ENCODE peak calls at places on chromosome 16, in four cellular contexts. One of them, this sample, is unnamed.

GRCh38 chr16:19882641-19883040 is 2.0 kb downstream of the GPRC5B start:
- DNase-seq in skeletal muscle cell: no peak
- DNase-seq in aorta: no peak
- DNase-seq in neural crest cell: no peak
- DNase-seq in this sample: no peak

GRCh38 chr16:85393674-85394510 is 219.2 kb upstream of the GSE1 start:
- DNase-seq in skeletal muscle cell: no peak
- DNase-seq in aorta: peak; percentile 65
- DNase-seq in neural crest cell: peak; percentile 83
- DNase-seq in this sample: no peak

GRCh38 chr16:71867934-71868333 is 16.0 kb downstream of the ZNF821 start:
- DNase-seq in skeletal muscle cell: no peak
- DNase-seq in aorta: no peak
- DNase-seq in neural crest cell: no peak
- DNase-seq in this sample: no peak

GRCh38 chr16:19289805-19290490 is 4.4 kb downstream of the CLEC19A start:
- DNase-seq in skeletal muscle cell: no peak
- DNase-seq in aorta: no peak
- DNase-seq in neural crest cell: peak; percentile 35
- DNase-seq in this sample: no peak

GRCh38 chr16:88608076-88608475 is 30.3 kb upstream of the IL17C start:
- DNase-seq in skeletal muscle cell: no peak
- DNase-seq in aorta: no peak
- DNase-seq in neural crest cell: no peak
- DNase-seq in this sample: no peak

GRCh38 chr16:82033006-82033405 is 2.0 kb upstream of the HSD17B2 start:
- DNase-seq in skeletal muscle cell: no peak
- DNase-seq in aorta: no peak
- DNase-seq in neural crest cell: no peak
- DNase-seq in this sample: no peak

GRCh38 chr16:23979426-23979825 is 143.6 kb downstream of the PRKCB start:
- DNase-seq in skeletal muscle cell: no peak
- DNase-seq in aorta: no peak
- DNase-seq in neural crest cell: no peak
- DNase-seq in this sample: no peak

GRCh38 chr16:27302126-27302525 is 11.6 kb upstream of the IL4R start:
- DNase-seq in skeletal muscle cell: no peak
- DNase-seq in aorta: no peak
- DNase-seq in neural crest cell: no peak
- DNase-seq in this sample: no peak

GRCh38 chr16:75029854-75030253 is 31.0 kb downstream of the ZNRF1 start:
- DNase-seq in skeletal muscle cell: no peak
- DNase-seq in aorta: no peak
- DNase-seq in neural crest cell: no peak
- DNase-seq in this sample: no peak

GRCh38 chr16:67158637-67159600 is 790 bp downstream of the TRADD start:
- DNase-seq in skeletal muscle cell: no peak
- DNase-seq in aorta: peak; percentile 80
- DNase-seq in neural crest cell: no peak
- DNase-seq in this sample: no peak

GRCh38 chr16:59886021-59886420 is 1151.9 kb upstream of the GOT2 start:
- DNase-seq in skeletal muscle cell: peak; percentile 80
- DNase-seq in aorta: peak; percentile 46
- DNase-seq in neural crest cell: no peak
- DNase-seq in this sample: no peak

GRCh38 chr16:64933890-64934289 is 188.0 kb downstream of the CDH11 start:
- DNase-seq in skeletal muscle cell: no peak
- DNase-seq in aorta: no peak
- DNase-seq in neural crest cell: no peak
- DNase-seq in this sample: no peak

GRCh38 chr16:12675852-12676251 is 127.8 kb downstream of the CPPED1 start:
- DNase-seq in skeletal muscle cell: peak; percentile 29
- DNase-seq in aorta: no peak
- DNase-seq in neural crest cell: no peak
- DNase-seq in this sample: peak; percentile 34

GRCh38 chr16:86854895-86855294 is 276.5 kb downstream of the FOXL1 start:
- DNase-seq in skeletal muscle cell: no peak
- DNase-seq in aorta: no peak
- DNase-seq in neural crest cell: no peak
- DNase-seq in this sample: no peak

This sample was measured in kidney epithelial cell.